ENCODE peak calls at places on chromosomes 1 and 21, in six cellular contexts. S is HepG2, W is K562, X is A549, H is endothelial cell of umbilical vein, I is GM12878. A is an unnamed sample.

GRCh38 chr1:241269116-241269515 is 87.9 kb downstream of the RGS7 start:
- DNase-seq in W (peak), X (peak), S (peak), H (no peak), I (no peak), A (peak)

GRCh38 chr1:64515427-64515826 is 45.5 kb downstream of the CACHD1 start:
- DNase-seq in H (no peak), W (no peak), S (no peak), I (no peak), X (no peak), A (no peak)

GRCh38 chr1:109750920-109751319 is 10.1 kb upstream of the GSTM3 start:
- DNase-seq in H (no peak), X (no peak), S (no peak), W (no peak), I (no peak), A (no peak)

GRCh38 chr21:45265721-45266517 is 21.8 kb downstream of the POFUT2 start:
- DNase-seq in H (no peak), W (no peak), X (no peak), S (no peak), I (no peak), A (no peak)

GRCh38 chr1:46747683-46748288 is 28.9 kb upstream of the EFCAB14 start:
- DNase-seq in H (peak), X (peak), I (no peak), W (peak), S (peak), A (peak)

GRCh38 chr21:29829514-29830255 is 110.1 kb downstream of the GRIK1 start:
- DNase-seq in H (no peak), S (no peak), W (no peak), I (no peak), X (no peak), A (no peak)

GRCh38 chr21:43820466-43820865 is 31.1 kb downstream of the RRP1 start:
- DNase-seq in I (no peak), S (no peak), H (no peak), W (no peak), X (no peak), A (no peak)

GRCh38 chr1:115214098-115214497 is 124.0 kb downstream of the NGF start:
- DNase-seq in S (no peak), W (no peak), H (no peak), X (no peak), I (no peak), A (no peak)

GRCh38 chr1:20492751-20493150 is 6.7 kb upstream of the CAMK2N1 start:
- DNase-seq in I (no peak), S (no peak), H (no peak), X (no peak), W (no peak), A (no peak)

GRCh38 chr1:167227934-167228378 is 7.3 kb downstream of the POU2F1 start:
- DNase-seq in W (peak), I (no peak), X (peak), S (peak), H (no peak), A (peak)

GRCh38 chr1:2628191-2628932 is 4.5 kb downstream of the MMEL1 start:
- DNase-seq in I (no peak), S (no peak), H (no peak), W (no peak), X (no peak), A (no peak)

GRCh38 chr21:44300262-44300959 is 558 bp downstream of the PFKL start:
- DNase-seq in S (peak), H (peak), W (peak), X (peak), I (no peak), A (peak)

GRCh38 chr1:108512239-108513071 is 47.4 kb upstream of the EEIG2 start:
- DNase-seq in S (no peak), X (peak), H (peak), I (no peak), W (peak), A (peak)

GRCh38 chr1:159076753-159077656 is at the start of gene AIM2:
- DNase-seq in S (no peak), W (peak), I (peak), X (no peak), H (no peak), A (peak)

GRCh38 chr1:70319750-70320149 is 34.8 kb downstream of the ANKRD13C start:
- DNase-seq in I (no peak), W (no peak), H (peak), X (peak), S (peak), A (no peak)

GRCh38 chr1:48784301-48784700 is 7.6 kb upstream of the BEND5 start:
- DNase-seq in S (no peak), I (no peak), H (no peak), W (no peak), X (no peak), A (no peak)

GRCh38 chr1:94037392-94038229 is 83.3 kb downstream of the ABCA4 start:
- DNase-seq in S (no peak), W (no peak), I (no peak), H (peak), X (no peak), A (no peak)

GRCh38 chr21:27060190-27060589 is 93.3 kb upstream of the ADAMTS5 start:
- DNase-seq in X (no peak), W (no peak), S (no peak), I (no peak), H (no peak), A (no peak)

GRCh38 chr21:27062441-27062840 is 95.6 kb upstream of the ADAMTS5 start:
- DNase-seq in S (no peak), X (no peak), H (no peak), I (no peak), W (no peak), A (no peak)

GRCh38 chr21:27061783-27062182 is 94.9 kb upstream of the ADAMTS5 start:
- DNase-seq in W (no peak), H (no peak), X (no peak), I (no peak), S (no peak), A (no peak)

GRCh38 chr21:27057997-27058396 is 91.1 kb upstream of the ADAMTS5 start:
- DNase-seq in S (no peak), I (no peak), W (no peak), H (no peak), X (no peak), A (no peak)

DNA sequence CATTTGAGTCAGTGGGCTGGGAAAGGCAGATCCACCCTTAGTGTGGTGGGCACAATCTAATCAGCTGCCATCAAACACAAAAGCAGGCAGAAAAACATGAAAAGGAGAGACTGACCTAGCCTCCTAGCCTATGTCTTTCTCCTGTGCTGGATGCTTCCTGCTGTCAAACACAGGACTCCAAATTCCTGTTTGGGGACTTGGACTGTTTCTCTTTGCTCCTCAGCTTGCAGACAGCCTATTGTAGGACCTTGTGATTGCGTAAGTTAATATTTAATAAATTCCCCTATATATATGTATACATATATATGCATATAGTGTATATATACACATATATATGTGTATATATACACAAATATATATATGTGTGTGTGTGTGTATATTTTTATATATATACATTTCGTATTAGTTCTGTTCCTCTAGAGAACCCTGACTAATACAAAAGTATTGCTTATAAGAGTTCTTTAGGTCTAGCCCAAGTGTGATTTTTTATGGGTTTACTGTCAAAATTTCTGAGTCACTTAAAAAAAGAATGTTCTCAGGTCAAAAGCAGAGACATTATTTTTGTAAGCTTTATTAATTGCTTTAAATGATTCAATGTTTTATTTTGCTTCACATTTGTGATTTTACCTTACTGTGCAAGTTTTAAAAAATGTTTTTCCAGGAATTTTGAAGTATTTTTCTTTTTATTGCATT is 91.9 kb upstream of the ADAMTS5 start:
- DNase-seq in X (no peak), H (no peak), W (no peak), S (no peak), I (no peak), A (no peak)
- TF ChIP-seq MYC in X (no peak), H (no peak), W (no peak), S (no peak), I (no peak), A (no peak)

GRCh38 chr1:96513136-96513535 is 208.4 kb upstream of the PTBP2 start:
- DNase-seq in S (no peak), I (no peak), X (no peak), W (no peak), H (no peak), A (no peak)

GRCh38 chr1:96508226-96508625 is 213.4 kb upstream of the PTBP2 start:
- DNase-seq in X (no peak), H (no peak), W (no peak), S (no peak), I (no peak), A (no peak)

GRCh38 chr1:96509351-96509750 is 212.2 kb upstream of the PTBP2 start:
- DNase-seq in S (no peak), I (no peak), H (no peak), X (no peak), W (no peak), A (no peak)

GRCh38 chr1:96510911-96511310 is 210.7 kb upstream of the PTBP2 start:
- DNase-seq in S (no peak), I (no peak), X (no peak), H (no peak), W (no peak), A (no peak)

GRCh38 chr1:96509944-96510343 is 211.6 kb upstream of the PTBP2 start:
- DNase-seq in S (no peak), W (no peak), I (no peak), X (no peak), H (no peak), A (no peak)
- TF ChIP-seq POLR2A in S (no peak), W (no peak), I (no peak), X (no peak), H (no peak), A (no peak)

GRCh38 chr1:66436378-66437135 is 97.4 kb upstream of the SGIP1 start:
- DNase-seq in H (peak), I (peak), W (no peak), X (peak), S (no peak), A (peak)

GRCh38 chr1:66435541-66435940 is 98.4 kb upstream of the SGIP1 start:
- DNase-seq in I (no peak), H (no peak), S (no peak), W (no peak), X (no peak), A (no peak)

GRCh38 chr1:66439028-66439427 is 94.9 kb upstream of the SGIP1 start:
- DNase-seq in I (peak), H (peak), S (no peak), X (no peak), W (no peak), A (peak)

GRCh38 chr1:66437136-66437401 is 96.9 kb upstream of the SGIP1 start:
- DNase-seq in S (no peak), I (no peak), W (no peak), X (no peak), H (no peak), A (no peak)

DNA sequence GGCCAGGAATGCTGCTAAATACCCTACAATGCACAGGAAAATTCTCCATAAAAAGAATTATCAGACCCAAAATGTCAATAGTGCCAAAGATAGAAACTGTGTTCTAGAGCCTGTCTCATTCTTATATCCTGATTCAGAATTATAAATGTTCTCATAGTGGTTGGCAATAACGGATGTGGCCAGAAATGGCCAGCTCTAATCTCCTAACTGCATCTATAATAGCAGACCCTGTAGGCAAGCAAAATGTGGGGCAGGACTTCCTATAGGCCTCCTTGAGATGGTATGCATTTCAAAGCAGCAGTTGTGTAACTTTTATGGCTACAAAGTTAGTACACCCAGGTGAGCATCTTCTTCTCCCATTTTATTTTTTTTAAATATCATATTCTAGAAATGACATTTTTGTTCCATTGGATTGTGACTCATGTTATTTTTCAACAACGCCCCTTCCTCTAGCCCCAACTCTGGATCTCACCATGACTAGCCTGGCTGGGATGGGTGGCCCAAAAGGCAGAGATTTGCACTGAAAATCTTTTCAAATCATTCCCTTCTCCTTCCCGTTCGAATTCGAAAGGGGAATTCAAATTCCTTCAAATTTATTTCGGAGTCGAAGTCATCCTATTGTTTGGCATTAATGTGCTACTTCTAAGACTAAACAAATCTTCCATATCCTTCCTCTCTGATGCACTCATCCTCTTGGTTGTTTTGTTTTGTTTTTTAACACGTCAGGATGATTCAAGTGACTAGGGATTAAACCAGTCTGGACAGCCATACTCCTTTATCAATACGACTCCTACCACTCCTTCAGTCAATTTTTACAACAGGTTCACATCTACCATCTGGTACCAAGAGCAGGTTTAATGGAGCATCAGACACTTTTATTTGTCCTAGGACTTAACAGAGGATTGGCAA is 95.6 kb upstream of the SGIP1 start:
- DNase-seq in X (no peak), S (no peak), W (no peak), H (peak), I (no peak), A (peak)
- H3K4me3 ChIP-seq in X (no peak), S (no peak), W (no peak), H (no peak), I (peak), A (peak)

GRCh38 chr1:234507089-234507488 is 28.1 kb upstream of the TARBP1 start:
- DNase-seq in X (no peak), H (no peak), I (no peak), S (no peak), W (no peak), A (no peak)
- TF ChIP-seq MYC in X (no peak), H (no peak), I (no peak), S (no peak), W (no peak), A (no peak)

GRCh38 chr1:200896571-200897187 is 2.0 kb downstream of the INAVA start:
- DNase-seq in I (no peak), H (no peak), S (peak), X (peak), W (no peak), A (peak)
- TF ChIP-seq POLR2A in I (no peak), H (no peak), S (peak), X (peak), W (no peak), A (no peak)

GRCh38 chr1:26162220-26162703 is 3.4 kb downstream of the FAM110D start:
- DNase-seq in S (no peak), I (no peak), X (no peak), W (no peak), H (peak), A (no peak)

GRCh38 chr1:26160527-26161407 is 1.9 kb downstream of the FAM110D start:
- DNase-seq in X (no peak), H (peak), S (no peak), W (no peak), I (no peak), A (no peak)

GRCh38 chr1:26161408-26162219 is 2.7 kb downstream of the FAM110D start:
- DNase-seq in W (peak), X (peak), S (no peak), I (no peak), H (peak), A (peak)

GRCh38 chr1:26158271-26159112 is at the start of gene FAM110D:
- DNase-seq in H (peak), S (no peak), W (no peak), I (no peak), X (no peak), A (no peak)

DNA sequence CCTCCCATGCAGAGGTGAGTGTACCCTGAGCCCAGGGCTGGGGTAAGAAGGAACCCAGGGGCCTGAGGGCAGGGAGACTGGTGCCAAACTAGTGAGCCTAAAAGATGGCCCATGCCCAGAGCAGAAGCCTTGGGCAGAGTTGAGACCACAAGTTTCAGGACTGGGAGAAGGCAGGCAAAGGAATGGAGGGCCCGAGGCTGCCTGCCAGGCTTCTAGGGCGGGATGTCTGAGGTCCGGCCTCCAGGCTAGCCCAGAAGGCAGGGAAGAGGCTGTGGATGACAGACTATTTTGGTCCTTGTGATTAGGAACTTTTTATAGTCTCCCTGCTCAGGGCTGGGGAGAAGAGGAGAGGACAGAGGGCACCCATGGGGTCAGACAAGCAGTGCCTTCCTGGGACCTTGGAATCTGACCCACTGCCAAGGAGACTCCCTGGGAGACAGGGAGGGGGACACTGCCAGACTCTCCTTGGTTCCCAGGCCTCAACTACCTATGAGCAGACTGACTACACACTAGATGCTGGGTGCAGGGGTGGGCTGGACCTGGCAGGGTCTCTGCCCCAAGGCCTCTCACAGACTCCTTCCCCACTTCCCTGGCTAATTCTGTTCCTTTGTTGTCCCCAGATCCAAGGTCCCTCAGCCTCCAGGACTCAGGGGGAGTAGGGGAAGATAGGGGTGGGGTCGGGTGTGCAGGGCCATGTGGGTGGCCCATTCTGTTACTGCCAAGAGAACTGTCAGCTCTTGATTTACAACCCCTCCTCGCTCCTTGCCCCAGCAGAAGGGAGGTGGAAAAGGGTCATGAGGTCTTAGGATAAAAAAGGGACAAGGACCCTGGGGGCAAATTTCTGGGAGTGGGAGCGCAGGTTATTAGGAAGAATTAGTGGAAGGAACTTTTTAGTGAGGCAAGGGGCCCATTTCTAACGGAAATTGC is 497 bp downstream of the FAM110D start:
- DNase-seq in H (no peak), S (no peak), X (no peak), I (no peak), W (no peak), A (no peak)
- H3K4me3 ChIP-seq in H (no peak), S (no peak), X (no peak), I (no peak), W (no peak), A (no peak)

DNA sequence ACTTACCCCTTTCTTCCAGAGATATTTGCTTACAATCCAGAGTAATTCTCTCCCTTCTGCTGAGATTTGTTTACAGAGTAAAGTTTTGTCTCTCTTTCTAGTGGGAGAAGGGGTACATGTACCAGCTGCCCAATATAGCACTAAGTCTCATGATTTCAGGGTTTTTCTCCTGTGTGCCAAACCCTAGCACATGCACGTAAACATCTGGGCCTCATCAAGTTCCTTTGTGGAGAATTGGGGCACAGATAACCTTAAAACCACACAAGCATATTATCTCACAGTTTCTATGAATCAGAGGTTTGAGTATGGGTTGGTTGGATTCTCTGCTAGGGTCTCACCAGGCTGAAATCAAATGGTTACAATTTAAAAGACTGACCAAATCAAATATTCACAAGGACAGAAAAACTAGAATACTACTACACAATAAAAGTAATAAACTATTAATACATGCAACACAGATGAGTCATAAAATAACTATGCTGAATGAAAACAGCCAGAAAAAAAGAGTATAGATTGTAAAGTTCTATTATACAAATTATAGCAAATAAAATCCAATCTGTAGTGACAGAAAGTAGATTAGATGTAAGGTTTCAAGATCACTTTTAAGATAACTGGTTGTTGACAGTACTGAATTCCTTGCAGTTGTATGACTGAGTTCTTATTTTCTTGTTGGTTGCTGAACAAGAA is 347.4 kb upstream of the PTBP2 start:
- DNase-seq in I (no peak), X (no peak), W (no peak), S (no peak), H (peak), A (no peak)
- TF ChIP-seq MYC in I (no peak), X (no peak), W (no peak), S (no peak), H (no peak), A (no peak)

GRCh38 chr1:41863683-41864082 is 55.0 kb downstream of the HIVEP3 start:
- DNase-seq in X (no peak), W (no peak), I (no peak), S (no peak), H (no peak), A (no peak)

GRCh38 chr1:41864471-41865040 is 54.2 kb downstream of the HIVEP3 start:
- DNase-seq in H (no peak), W (no peak), X (no peak), I (no peak), S (no peak), A (no peak)

GRCh38 chr1:41860771-41861170 is 58.0 kb downstream of the HIVEP3 start:
- DNase-seq in S (no peak), I (no peak), X (no peak), H (no peak), W (no peak), A (no peak)

GRCh38 chr1:41861509-41862410 is 57.0 kb downstream of the HIVEP3 start:
- DNase-seq in X (peak), S (no peak), H (no peak), W (no peak), I (no peak), A (peak)

GRCh38 chr1:41862411-41863221 is 56.1 kb downstream of the HIVEP3 start:
- DNase-seq in X (peak), W (peak), S (no peak), H (peak), I (no peak), A (peak)
- TF ChIP-seq POLR2A in X (no peak), W (no peak), S (no peak), H (no peak), I (no peak), A (no peak)

GRCh38 chr1:43831866-43832654 is 101.5 kb upstream of the ARTN start:
- DNase-seq in H (no peak), I (peak), S (no peak), W (no peak), X (no peak), A (peak)
- H3K4me3 ChIP-seq in H (no peak), I (peak), S (no peak), W (no peak), X (no peak), A (no peak)

A was measured in NB4.